ENCODE peak calls at places on chromosomes 1 and 21, in seven cellular contexts. X, S, O, L, M, K and A are unnamed samples.

GRCh38 chr1:48572632-48573258 is 100.7 kb upstream of the SPATA6 start:
- DNase-seq in S (no peak), M (peak; percentile 68), K (peak; percentile 93), L (no peak), X (peak; percentile 74), O (peak; percentile 56), A (peak; percentile 69)

GRCh38 chr1:43881415-43881814 is 52.2 kb upstream of the ARTN start:
- DNase-seq in K (peak; percentile 48), O (no peak), X (no peak), L (no peak), M (no peak), S (no peak), A (no peak)

GRCh38 chr1:161379071-161379470 is 11.4 kb upstream of the CFAP126 start:
- DNase-seq in K (peak; percentile 66), X (no peak), S (no peak), M (no peak), O (no peak), L (no peak), A (no peak)

GRCh38 chr1:228236744-228237143 is 28.9 kb downstream of the OBSCN start:
- DNase-seq in X (no peak), L (no peak), M (peak; percentile 42), S (no peak), K (peak; percentile 71), O (no peak), A (no peak)

GRCh38 chr1:201254625-201255469 is 28.5 kb upstream of the PKP1 start:
- DNase-seq in S (no peak), M (peak; percentile 53), K (peak; percentile 85), L (peak; percentile 63), X (peak; percentile 15), O (no peak), A (peak; percentile 34)

GRCh38 chr1:201286445-201286844 is 3.1 kb downstream of the PKP1 start:
- DNase-seq in L (no peak), X (no peak), O (no peak), M (no peak), S (no peak), K (no peak), A (no peak)

GRCh38 chr1:158118713-158119402 is 61.8 kb upstream of the CD1D start:
- DNase-seq in O (no peak), K (peak; percentile 24), S (no peak), M (no peak), L (no peak), X (no peak), A (no peak)

GRCh38 chr1:42807056-42807668 is 9.8 kb upstream of the ERMAP start:
- DNase-seq in X (no peak), O (no peak), K (no peak), S (no peak), L (no peak), M (no peak), A (no peak)

GRCh38 chr1:212700892-212701819 is 1.5 kb upstream of the BATF3 start:
- DNase-seq in L (no peak), O (peak; percentile 11), S (no peak), K (peak; percentile 70), X (peak; percentile 53), M (peak; percentile 14), A (peak; percentile 15)

GRCh38 chr1:178945763-178946266 is 74.9 kb upstream of the ANGPTL1 start:
- DNase-seq in L (no peak), X (no peak), M (no peak), O (peak; percentile 48), S (no peak), K (peak; percentile 60), A (no peak)

GRCh38 chr1:24100945-24101737 is 10.8 kb downstream of the MYOM3 start:
- DNase-seq in O (no peak), K (no peak), M (no peak), S (no peak), X (no peak), L (no peak), A (no peak)

GRCh38 chr21:35824136-35824535 is 236.2 kb downstream of the SETD4 start:
- DNase-seq in S (no peak), M (no peak), K (no peak), L (no peak), O (no peak), X (no peak), A (no peak)

GRCh38 chr1:92476071-92476607 is 10.6 kb downstream of the GFI1 start:
- DNase-seq in L (no peak), O (no peak), X (no peak), S (no peak), M (no peak), K (peak; percentile 38), A (no peak)

GRCh38 chr1:220748091-220748934 is at the start of gene MTARC2:
- DNase-seq in L (no peak), M (peak; percentile 82), X (peak; percentile 29), O (peak; percentile 67), S (no peak), K (peak; percentile 91), A (peak; percentile 69)

GRCh38 chr1:181396171-181396670 is 87.1 kb upstream of the CACNA1E start:
- DNase-seq in S (no peak), M (no peak), X (no peak), K (no peak), L (no peak), O (no peak), A (no peak)

GRCh38 chr1:66281808-66282207 is 252.1 kb upstream of the SGIP1 start:
- DNase-seq in L (no peak), S (no peak), M (no peak), X (no peak), O (no peak), K (no peak), A (no peak)

GRCh38 chr1:61539720-61540462 is 185.1 kb downstream of the TM2D1 start:
- DNase-seq in M (no peak), S (peak; percentile 2), L (no peak), K (no peak), X (no peak), O (no peak), A (no peak)

GRCh38 chr1:233233508-233234040 is 62.0 kb downstream of the PCNX2 start:
- DNase-seq in S (no peak), K (no peak), X (no peak), M (no peak), O (no peak), L (no peak), A (no peak)

GRCh38 chr1:41498809-41499208 is 14.3 kb upstream of the EDN2 start:
- DNase-seq in K (no peak), M (peak; percentile 95), O (no peak), X (no peak), S (no peak), L (no peak), A (no peak)

GRCh38 chr1:201557572-201557958 is 18.6 kb downstream of the NAV1 start:
- DNase-seq in S (no peak), M (no peak), K (no peak), L (no peak), X (no peak), O (no peak), A (no peak)

GRCh38 chr1:236603896-236604217 is 459 bp downstream of the HEATR1 start:
- DNase-seq in K (no peak), O (no peak), L (no peak), X (no peak), M (peak; percentile 26), S (no peak), A (no peak)

GRCh38 chr1:83113686-83114085 is 885.2 kb downstream of the TTLL7 start:
- DNase-seq in M (peak; percentile 72), K (no peak), S (no peak), X (no peak), O (no peak), L (no peak), A (no peak)

GRCh38 chr1:117013310-117013850 is 11.8 kb downstream of the CD101 start:
- DNase-seq in L (no peak), S (no peak), K (no peak), X (no peak), M (peak; percentile 7), O (no peak), A (no peak)

GRCh38 chr1:77044133-77044849 is 174.9 kb downstream of the PIGK start:
- DNase-seq in K (no peak), O (no peak), L (no peak), M (peak; percentile 68), S (no peak), X (no peak), A (no peak)

GRCh38 chr1:192951961-192952460 is 107.1 kb downstream of the UCHL5 start:
- DNase-seq in S (peak; percentile 74), X (no peak), L (no peak), O (no peak), M (peak; percentile 82), K (no peak), A (no peak)

GRCh38 chr21:41521489-41522027 is 13.6 kb upstream of the TMPRSS2 start:
- DNase-seq in M (no peak), L (no peak), X (no peak), O (no peak), K (no peak), S (no peak), A (no peak)

GRCh38 chr1:171141336-171142051 is 43.6 kb upstream of the FMO2 start:
- DNase-seq in O (peak; percentile 70), M (no peak), X (peak; percentile 19), S (peak; percentile 19), K (peak; percentile 36), L (no peak), A (no peak)

GRCh38 chr21:41379901-41380300 is 18.1 kb downstream of the MX2 start:
- DNase-seq in S (no peak), X (no peak), K (no peak), O (no peak), L (no peak), M (no peak), A (no peak)

GRCh38 chr1:54413295-54413694 is 7.1 kb upstream of the SSBP3 start:
- DNase-seq in K (no peak), X (peak; percentile 48), S (no peak), M (peak; percentile 15), L (no peak), O (peak; percentile 32), A (no peak)

GRCh38 chr1:233879841-233880240 is 24.6 kb upstream of the SLC35F3 start:
- DNase-seq in M (no peak), K (no peak), X (no peak), O (no peak), S (no peak), L (no peak), A (no peak)

GRCh38 chr21:42906222-42906621 is 13.1 kb downstream of the NDUFV3 start:
- DNase-seq in M (no peak), S (no peak), K (no peak), X (no peak), L (no peak), O (no peak), A (no peak)

GRCh38 chr1:83770322-83770661 is 228.6 kb downstream of the TTLL7 start:
- DNase-seq in S (no peak), X (no peak), L (no peak), K (no peak), O (no peak), M (no peak), A (no peak)

GRCh38 chr1:86687595-86687994 is 16.8 kb upstream of the SH3GLB1 start:
- DNase-seq in M (peak; percentile 25), K (no peak), X (peak; percentile 58), O (no peak), L (no peak), S (no peak), A (no peak)